ENCODE peak calls at places on chromosomes 4 and X, in ten cellular contexts. M is naive thymus-derived CD4-positive, alpha-beta T cell; D is K562; N is foreskin keratinocyte; Z is brain microvascular endothelial cell; S is GM23338; B is GM23248; C is RWPE1; F is cardiac muscle cell; J is astrocyte. V is an unnamed sample.

GRCh38 chr4:110540606-110541440 is 64.9 kb downstream of the ENPEP start:
- DNase-seq in M (no peak), D (no peak), N (peak), Z (peak), S (no peak), B (peak), C (peak), F (peak), J (peak), V (peak)

GRCh38 chr4:26320159-26320452 is 708 bp upstream of the RBPJ start:
- DNase-seq in M (peak), D (no peak), N (peak), Z (no peak), S (no peak), B (peak), C (no peak), F (peak), J (peak), V (no peak)

GRCh38 chrX:2595258-2595657 is 94.5 kb upstream of the DHRSX start:
- DNase-seq in M (no peak), D (no peak), N (no peak), Z (no peak), S (no peak), B (peak), C (no peak), F (peak), J (peak), V (no peak)

GRCh38 chrX:150680974-150681373 is 12.2 kb upstream of the MTMR1 start:
- DNase-seq in M (no peak), D (no peak), N (no peak), Z (no peak), S (peak), B (peak), C (peak), F (peak), J (no peak), V (no peak)

GRCh38 chr4:140047781-140048180 is 106.2 kb downstream of the MAML3 start:
- DNase-seq in M (no peak), D (no peak), N (no peak), Z (no peak), S (peak), B (no peak), C (no peak), F (no peak), J (no peak), V (no peak)

GRCh38 chrX:153830632-153831434 is 489 bp upstream of the PDZD4 start:
- DNase-seq in M (no peak), D (no peak), N (no peak), Z (no peak), S (no peak), B (peak), C (no peak), F (no peak), J (no peak), V (no peak)

GRCh38 chr4:523601-524000 is 24.6 kb downstream of the PIGG start:
- DNase-seq in M (no peak), D (no peak), N (no peak), Z (no peak), S (no peak), B (no peak), C (no peak), F (no peak), J (no peak), V (no peak)

GRCh38 chr4:108426493-108426892 is 193.9 kb upstream of the RPL34 start:
- DNase-seq in M (no peak), D (no peak), N (no peak), Z (peak), S (no peak), B (peak), C (no peak), F (peak), J (peak), V (no peak)

GRCh38 chrX:13226214-13226613 is 93.6 kb downstream of the ATXN3L start:
- DNase-seq in M (no peak), D (no peak), N (no peak), Z (no peak), S (no peak), B (no peak), C (no peak), F (no peak), J (no peak), V (no peak)

GRCh38 chr4:156686120-156686519 is 285.5 kb downstream of the PDGFC start:
- DNase-seq in M (no peak), D (no peak), N (peak), Z (peak), S (no peak), B (peak), C (peak), F (peak), J (peak), V (peak)

GRCh38 chr4:3371038-3371437 is 70.7 kb upstream of the HGFAC start:
- DNase-seq in M (no peak), D (no peak), N (no peak), Z (no peak), S (peak), B (peak), C (no peak), F (peak), J (peak), V (no peak)

GRCh38 chrX:30673405-30673804 is 20.2 kb downstream of the GK start:
- DNase-seq in M (no peak), D (no peak), N (no peak), Z (no peak), S (no peak), B (no peak), C (no peak), F (no peak), J (no peak), V (no peak)

GRCh38 chr4:14856076-14856926 is 146.0 kb upstream of the CPEB2 start:
- DNase-seq in M (no peak), D (peak), N (peak), Z (peak), S (no peak), B (peak), C (peak), F (peak), J (peak), V (peak)
- H3K27ac ChIP-seq in M (no peak), D (peak), N (peak), Z (peak), S (no peak), B (peak), C (peak), F (no peak), J (peak), V (peak)

GRCh38 chr4:150305995-150306394 is 227.8 kb downstream of the DCLK2 start:
- DNase-seq in M (no peak), D (no peak), N (peak), Z (peak), S (no peak), B (peak), C (peak), F (peak), J (peak), V (no peak)

GRCh38 chr4:150302553-150302952 is 224.3 kb downstream of the DCLK2 start:
- DNase-seq in M (no peak), D (peak), N (peak), Z (peak), S (no peak), B (peak), C (peak), F (peak), J (peak), V (peak)

GRCh38 chr4:150308824-150309472 is 230.7 kb downstream of the DCLK2 start:
- DNase-seq in M (no peak), D (no peak), N (peak), Z (peak), S (no peak), B (peak), C (no peak), F (peak), J (peak), V (peak)

GRCh38 chr4:150310159-150310895 is 232.1 kb downstream of the DCLK2 start:
- DNase-seq in M (no peak), D (no peak), N (no peak), Z (peak), S (no peak), B (peak), C (no peak), F (peak), J (peak), V (no peak)

GRCh38 chr4:150306719-150307118 is 228.5 kb downstream of the DCLK2 start:
- DNase-seq in M (no peak), D (no peak), N (no peak), Z (no peak), S (no peak), B (no peak), C (no peak), F (no peak), J (no peak), V (no peak)
- H3K27ac ChIP-seq in M (no peak), D (no peak), N (no peak), Z (peak), S (no peak), B (no peak), C (no peak), F (no peak), J (peak), V (peak)

GRCh38 chrX:124194903-124195302 is 137.6 kb upstream of the TEX13D start:
- DNase-seq in M (no peak), D (no peak), N (no peak), Z (no peak), S (no peak), B (peak), C (no peak), F (no peak), J (no peak), V (no peak)
- H3K27ac ChIP-seq in M (no peak), D (no peak), N (no peak), Z (no peak), S (no peak), B (no peak), C (no peak), F (no peak), J (no peak), V (no peak)

GRCh38 chr4:147334478-147334877 is 146.4 kb upstream of the EDNRA start:
- DNase-seq in M (no peak), D (no peak), N (no peak), Z (no peak), S (no peak), B (peak), C (no peak), F (peak), J (peak), V (no peak)
- H3K27ac ChIP-seq in M (no peak), D (no peak), N (no peak), Z (peak), S (no peak), B (no peak), C (no peak), F (no peak), J (no peak), V (no peak)

GRCh38 chrX:40092808-40093435 is 4.8 kb downstream of the BCOR start:
- DNase-seq in M (no peak), D (no peak), N (no peak), Z (no peak), S (peak), B (no peak), C (no peak), F (no peak), J (no peak), V (no peak)

GRCh38 chrX:40090961-40091360 is 6.8 kb downstream of the BCOR start:
- DNase-seq in M (no peak), D (no peak), N (no peak), Z (no peak), S (no peak), B (no peak), C (no peak), F (no peak), J (no peak), V (no peak)

GRCh38 chrX:40090050-40090804 is 7.5 kb downstream of the BCOR start:
- DNase-seq in M (no peak), D (peak), N (no peak), Z (no peak), S (no peak), B (peak), C (no peak), F (peak), J (no peak), V (no peak)

GRCh38 chrX:40093586-40093985 is 4.2 kb downstream of the BCOR start:
- DNase-seq in M (no peak), D (no peak), N (no peak), Z (no peak), S (no peak), B (no peak), C (no peak), F (no peak), J (no peak), V (no peak)

GRCh38 chrX:40091691-40092421 is 5.9 kb downstream of the BCOR start:
- DNase-seq in M (no peak), D (no peak), N (no peak), Z (no peak), S (no peak), B (no peak), C (no peak), F (no peak), J (no peak), V (no peak)
- H3K27ac ChIP-seq in M (no peak), D (peak), N (no peak), Z (no peak), S (peak), B (no peak), C (no peak), F (no peak), J (no peak), V (no peak)

GRCh38 chr4:55075823-55076418 is 49.5 kb downstream of the KDR start:
- DNase-seq in M (no peak), D (no peak), N (no peak), Z (peak), S (no peak), B (no peak), C (no peak), F (peak), J (peak), V (no peak)

GRCh38 chr4:55079451-55080173 is 45.8 kb downstream of the KDR start:
- DNase-seq in M (no peak), D (no peak), N (no peak), Z (peak), S (no peak), B (peak), C (no peak), F (peak), J (no peak), V (no peak)

GRCh38 chr4:55077577-55077976 is 47.8 kb downstream of the KDR start:
- DNase-seq in M (no peak), D (no peak), N (no peak), Z (no peak), S (no peak), B (no peak), C (no peak), F (no peak), J (no peak), V (no peak)

GRCh38 chr4:55080174-55080865 is 45.1 kb downstream of the KDR start:
- DNase-seq in M (no peak), D (no peak), N (no peak), Z (peak), S (no peak), B (peak), C (no peak), F (peak), J (peak), V (no peak)

DNA sequence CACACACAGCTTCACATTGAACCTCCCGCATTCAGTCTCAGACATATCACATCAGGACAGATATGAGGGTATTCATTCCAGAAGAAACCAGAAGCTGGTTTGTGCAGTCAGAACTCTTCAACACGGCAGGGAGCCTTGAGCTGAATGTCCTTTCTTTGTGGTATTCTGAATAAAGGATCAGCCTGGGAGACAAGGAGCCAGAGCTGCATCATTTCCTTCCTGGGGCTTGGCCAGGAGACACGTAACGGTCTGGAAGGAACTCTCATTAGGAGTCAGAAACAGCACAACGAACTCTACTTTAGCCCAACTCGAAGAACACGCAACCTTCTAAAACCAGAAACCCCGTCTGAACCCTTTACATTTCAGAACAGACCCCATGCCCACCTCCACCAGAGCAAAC is 46.4 kb downstream of the KDR start:
- DNase-seq in M (no peak), D (no peak), N (no peak), Z (peak), S (no peak), B (peak), C (no peak), F (peak), J (peak), V (no peak)
- H3K27ac ChIP-seq in M (no peak), D (no peak), N (no peak), Z (peak), S (peak), B (peak), C (no peak), F (peak), J (peak), V (no peak)

GRCh38 chr4:48137766-48138349 is 3.8 kb upstream of the TXK start:
- DNase-seq in M (peak), D (no peak), N (no peak), Z (no peak), S (no peak), B (no peak), C (no peak), F (no peak), J (no peak), V (no peak)
- H3K27ac ChIP-seq in M (peak), D (no peak), N (no peak), Z (no peak), S (no peak), B (no peak), C (no peak), F (no peak), J (no peak), V (no peak)

DNA sequence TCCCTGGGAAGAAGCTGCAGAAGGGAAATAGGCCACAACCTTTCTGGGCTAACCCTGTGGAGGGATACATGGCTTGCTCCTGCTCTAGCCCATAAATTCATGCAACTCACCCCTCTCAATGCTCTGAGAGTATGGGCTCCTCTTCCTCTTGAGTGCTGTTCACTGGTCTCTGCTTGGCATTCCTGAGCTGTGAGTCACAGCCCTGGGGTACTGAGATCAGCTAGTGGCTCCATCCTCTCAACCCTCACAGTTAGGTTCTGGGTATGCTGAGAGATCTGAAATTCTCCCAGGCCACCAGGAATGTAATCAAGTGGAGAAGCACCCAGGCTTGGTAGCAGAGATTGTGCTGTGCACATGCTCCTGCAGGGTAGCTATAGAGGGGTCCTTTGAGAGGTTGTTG is 60.6 kb upstream of the SPANXN2 start:
- DNase-seq in M (no peak), D (no peak), N (no peak), Z (no peak), S (no peak), B (peak), C (peak), F (peak), J (no peak), V (no peak)
- H3K27ac ChIP-seq in M (no peak), D (no peak), N (no peak), Z (no peak), S (no peak), B (no peak), C (no peak), F (no peak), J (no peak), V (no peak)